ENCODE peak calls at places on chromosome 2, in four cellular contexts. One of them, this sample, is unnamed.
A peak's percentile ranks its signal among the peaks of the same experiment; 100 is the strongest.

GRCh38 chr2:179422037-179422643 is 157.5 kb upstream of the SESTD1 start:
- DNase-seq in activated CD8-positive, alpha-beta T cell treated with anti-CD3 and anti-CD28 coated beads, Interleukin-2, amount 10 ng/mL, durations not matched to agents 7 days and 5 days: peak; percentile 60
- DNase-seq in H9: peak; percentile 68
- DNase-seq in fibroblast of mammary gland: peak; percentile 76
- DNase-seq in this sample: peak; percentile 79

GRCh38 chr2:12416600-12416999 is 300.1 kb upstream of the TRIB2 start:
- DNase-seq in activated CD8-positive, alpha-beta T cell treated with anti-CD3 and anti-CD28 coated beads, Interleukin-2, amount 10 ng/mL, durations not matched to agents 7 days and 5 days: peak; percentile 64
- DNase-seq in H9: no peak
- DNase-seq in fibroblast of mammary gland: peak; percentile 75
- DNase-seq in this sample: peak; percentile 73

GRCh38 chr2:236176417-236176816 is 8.2 kb upstream of the GBX2 start:
- DNase-seq in activated CD8-positive, alpha-beta T cell treated with anti-CD3 and anti-CD28 coated beads, Interleukin-2, amount 10 ng/mL, durations not matched to agents 7 days and 5 days: no peak
- DNase-seq in H9: no peak
- DNase-seq in fibroblast of mammary gland: peak; percentile 34
- DNase-seq in this sample: no peak

GRCh38 chr2:208040199-208041171 is 15.2 kb upstream of the PLEKHM3 start:
- DNase-seq in activated CD8-positive, alpha-beta T cell treated with anti-CD3 and anti-CD28 coated beads, Interleukin-2, amount 10 ng/mL, durations not matched to agents 7 days and 5 days: peak; percentile 82
- DNase-seq in H9: peak; percentile 73
- DNase-seq in fibroblast of mammary gland: peak; percentile 78
- DNase-seq in this sample: peak; percentile 62

GRCh38 chr2:101768480-101769077 is 71.1 kb downstream of the MAP4K4 start:
- DNase-seq in activated CD8-positive, alpha-beta T cell treated with anti-CD3 and anti-CD28 coated beads, Interleukin-2, amount 10 ng/mL, durations not matched to agents 7 days and 5 days: peak; percentile 39
- DNase-seq in H9: no peak
- DNase-seq in fibroblast of mammary gland: no peak
- DNase-seq in this sample: no peak

GRCh38 chr2:121902171-121902591 is 146.7 kb downstream of the TSN start:
- DNase-seq in activated CD8-positive, alpha-beta T cell treated with anti-CD3 and anti-CD28 coated beads, Interleukin-2, amount 10 ng/mL, durations not matched to agents 7 days and 5 days: no peak
- DNase-seq in H9: peak; percentile 67
- DNase-seq in fibroblast of mammary gland: peak; percentile 70
- DNase-seq in this sample: peak; percentile 66

GRCh38 chr2:124796647-124797437 is 771.8 kb downstream of the CNTNAP5 start:
- DNase-seq in activated CD8-positive, alpha-beta T cell treated with anti-CD3 and anti-CD28 coated beads, Interleukin-2, amount 10 ng/mL, durations not matched to agents 7 days and 5 days: no peak
- DNase-seq in H9: no peak
- DNase-seq in fibroblast of mammary gland: no peak
- DNase-seq in this sample: no peak

GRCh38 chr2:204177977-204178522 is 241.5 kb downstream of the ICOS start:
- DNase-seq in activated CD8-positive, alpha-beta T cell treated with anti-CD3 and anti-CD28 coated beads, Interleukin-2, amount 10 ng/mL, durations not matched to agents 7 days and 5 days: peak; percentile 73
- DNase-seq in H9: peak; percentile 68
- DNase-seq in fibroblast of mammary gland: peak; percentile 27
- DNase-seq in this sample: peak; percentile 59

GRCh38 chr2:80573950-80574349 is 269.4 kb upstream of the LRRTM1 start:
- DNase-seq in activated CD8-positive, alpha-beta T cell treated with anti-CD3 and anti-CD28 coated beads, Interleukin-2, amount 10 ng/mL, durations not matched to agents 7 days and 5 days: no peak
- DNase-seq in H9: no peak
- DNase-seq in fibroblast of mammary gland: no peak
- DNase-seq in this sample: no peak

GRCh38 chr2:196160101-196160500 is 11.3 kb downstream of the STK17B start:
- DNase-seq in activated CD8-positive, alpha-beta T cell treated with anti-CD3 and anti-CD28 coated beads, Interleukin-2, amount 10 ng/mL, durations not matched to agents 7 days and 5 days: peak; percentile 88
- DNase-seq in H9: peak; percentile 36
- DNase-seq in fibroblast of mammary gland: peak; percentile 91
- DNase-seq in this sample: no peak

GRCh38 chr2:138615257-138615656 is 113.7 kb downstream of the SPOPL start:
- DNase-seq in activated CD8-positive, alpha-beta T cell treated with anti-CD3 and anti-CD28 coated beads, Interleukin-2, amount 10 ng/mL, durations not matched to agents 7 days and 5 days: no peak
- DNase-seq in H9: no peak
- DNase-seq in fibroblast of mammary gland: peak; percentile 8
- DNase-seq in this sample: no peak

GRCh38 chr2:155250800-155251199 is 552.3 kb downstream of the KCNJ3 start:
- DNase-seq in activated CD8-positive, alpha-beta T cell treated with anti-CD3 and anti-CD28 coated beads, Interleukin-2, amount 10 ng/mL, durations not matched to agents 7 days and 5 days: no peak
- DNase-seq in H9: no peak
- DNase-seq in fibroblast of mammary gland: peak; percentile 0
- DNase-seq in this sample: no peak

GRCh38 chr2:11458753-11459152 is 7.2 kb downstream of the E2F6 start:
- DNase-seq in activated CD8-positive, alpha-beta T cell treated with anti-CD3 and anti-CD28 coated beads, Interleukin-2, amount 10 ng/mL, durations not matched to agents 7 days and 5 days: no peak
- DNase-seq in H9: no peak
- DNase-seq in fibroblast of mammary gland: no peak
- DNase-seq in this sample: no peak

GRCh38 chr2:8118940-8119781 is 562.7 kb upstream of the ID2 start:
- DNase-seq in activated CD8-positive, alpha-beta T cell treated with anti-CD3 and anti-CD28 coated beads, Interleukin-2, amount 10 ng/mL, durations not matched to agents 7 days and 5 days: no peak
- DNase-seq in H9: peak; percentile 35
- DNase-seq in fibroblast of mammary gland: no peak
- DNase-seq in this sample: no peak

GRCh38 chr2:105324732-105325131 is 4.8 kb downstream of the TGFBRAP1 start:
- DNase-seq in activated CD8-positive, alpha-beta T cell treated with anti-CD3 and anti-CD28 coated beads, Interleukin-2, amount 10 ng/mL, durations not matched to agents 7 days and 5 days: no peak
- DNase-seq in H9: no peak
- DNase-seq in fibroblast of mammary gland: no peak
- DNase-seq in this sample: no peak

GRCh38 chr2:241584446-241584845 is 25.9 kb downstream of the BOK start:
- DNase-seq in activated CD8-positive, alpha-beta T cell treated with anti-CD3 and anti-CD28 coated beads, Interleukin-2, amount 10 ng/mL, durations not matched to agents 7 days and 5 days: no peak
- DNase-seq in H9: no peak
- DNase-seq in fibroblast of mammary gland: peak; percentile 58
- DNase-seq in this sample: no peak

GRCh38 chr2:88503771-88504170 is 51.3 kb upstream of the FOXI3 start:
- DNase-seq in activated CD8-positive, alpha-beta T cell treated with anti-CD3 and anti-CD28 coated beads, Interleukin-2, amount 10 ng/mL, durations not matched to agents 7 days and 5 days: no peak
- DNase-seq in H9: no peak
- DNase-seq in fibroblast of mammary gland: no peak
- DNase-seq in this sample: no peak

GRCh38 chr2:72081450-72081849 is 66.2 kb downstream of the CYP26B1 start:
- DNase-seq in activated CD8-positive, alpha-beta T cell treated with anti-CD3 and anti-CD28 coated beads, Interleukin-2, amount 10 ng/mL, durations not matched to agents 7 days and 5 days: no peak
- DNase-seq in H9: no peak
- DNase-seq in fibroblast of mammary gland: no peak
- DNase-seq in this sample: no peak

GRCh38 chr2:196088209-196088608 is 19.6 kb upstream of the DNAH7 start:
- DNase-seq in activated CD8-positive, alpha-beta T cell treated with anti-CD3 and anti-CD28 coated beads, Interleukin-2, amount 10 ng/mL, durations not matched to agents 7 days and 5 days: no peak
- DNase-seq in H9: no peak
- DNase-seq in fibroblast of mammary gland: peak; percentile 59
- DNase-seq in this sample: no peak